ENCODE peak calls at places on chromosomes 2 and 18, in five cellular contexts. X is HepG2, L is bronchial epithelial cell, G is activated T-cell treated with anti-CD3 and anti-CD28 coated beads for 1 hour, S is anterior cingulate cortex. W is an unnamed sample.

GRCh38 chr18:71707985-71708500 is 836.1 kb downstream of the CBLN2 start:
- DNase-seq in X (no peak), S (no peak), L (peak; percentile 56), G (no peak), W (no peak)

GRCh38 chr2:197294260-197294659 is 16.3 kb downstream of the ANKRD44 start:
- DNase-seq in G (no peak), L (no peak), S (no peak), X (no peak), W (no peak)

GRCh38 chr2:203603451-203604389 is 68.6 kb upstream of the RAPH1 start:
- DNase-seq in S (no peak), G (no peak), X (no peak), L (no peak), W (no peak)

GRCh38 chr2:164028764-164029534 is 293.1 kb upstream of the FIGN start:
- DNase-seq in X (no peak), S (no peak), L (no peak), G (no peak), W (no peak)

GRCh38 chr2:100291152-100291970 is 30.9 kb downstream of the LONRF2 start:
- DNase-seq in G (peak; percentile 34), S (no peak), X (peak; percentile 72), L (peak; percentile 90), W (no peak)

GRCh38 chr18:37393945-37394609 is 171.5 kb downstream of the CELF4 start:
- DNase-seq in L (no peak), S (peak; percentile 34), X (no peak), G (no peak), W (peak; percentile 49)

GRCh38 chr2:239893236-239893515 is 132.0 kb downstream of the NDUFA10 start:
- DNase-seq in X (no peak), L (no peak), S (no peak), G (no peak), W (peak; percentile 39)

GRCh38 chr2:229408356-229408755 is 137.3 kb upstream of the PID1 start:
- DNase-seq in S (no peak), L (peak; percentile 99), G (no peak), X (peak; percentile 30), W (no peak)

GRCh38 chr2:110768591-110768990 is 36.2 kb downstream of the ACOXL start:
- DNase-seq in L (no peak), S (no peak), X (peak; percentile 83), G (no peak), W (no peak)

GRCh38 chr18:31371970-31372369 is 4.6 kb upstream of the DSG4 start:
- DNase-seq in X (no peak), G (no peak), S (no peak), L (no peak), W (no peak)

GRCh38 chr2:51720826-51721225 is 688.9 kb upstream of the NRXN1 start:
- DNase-seq in X (no peak), G (no peak), S (no peak), L (no peak), W (no peak)

W was measured in lower leg skin.